ENCODE peak calls at places on chromosomes 13 and 19, in ten cellular contexts. Z, X, J, C, E, G, O, V, A and K are unnamed samples.

GRCh38 chr19:33804021-33804799 is 7.5 kb downstream of the KCTD15 start:
- DNase-seq in Z (peak; percentile 83), X (no peak), J (no peak), C (peak; percentile 38), E (peak; percentile 74), G (peak; percentile 79), O (no peak), V (peak; percentile 25), A (no peak), K (peak; percentile 63)

GRCh38 chr13:25715760-25716159 is 336.1 kb downstream of the SHISA2 start:
- DNase-seq in Z (no peak), X (no peak), J (no peak), C (no peak), E (no peak), G (no peak), O (no peak), V (no peak), A (no peak), K (no peak)

GRCh38 chr19:21483589-21484170 is 21.7 kb upstream of the ZNF429 start:
- DNase-seq in Z (peak; percentile 53), X (peak; percentile 40), J (peak; percentile 79), C (peak; percentile 43), E (peak; percentile 65), G (peak; percentile 51), O (peak; percentile 47), V (peak; percentile 23), A (peak; percentile 93), K (peak; percentile 16)

GRCh38 chr19:28553005-28553404 is 659.9 kb downstream of the UQCRFS1 start:
- DNase-seq in Z (no peak), X (no peak), J (no peak), C (no peak), E (no peak), G (no peak), O (no peak), V (no peak), A (no peak), K (no peak)

GRCh38 chr19:37893845-37894575 is 12.4 kb downstream of the WDR87 start:
- DNase-seq in Z (no peak), X (no peak), J (no peak), C (no peak), E (no peak), G (no peak), O (no peak), V (no peak), A (no peak), K (no peak)

GRCh38 chr19:33501957-33502356 is 19.6 kb downstream of the PEPD start:
- DNase-seq in Z (no peak), X (no peak), J (no peak), C (no peak), E (no peak), G (no peak), O (no peak), V (no peak), A (no peak), K (no peak)

GRCh38 chr19:39408392-39409206 is 2.0 kb downstream of the ZFP36 start:
- DNase-seq in Z (no peak), X (no peak), J (no peak), C (no peak), E (no peak), G (peak; percentile 71), O (peak; percentile 41), V (no peak), A (peak; percentile 64), K (no peak)

GRCh38 chr13:112454648-112455334 is 78.6 kb downstream of the SPACA7 start:
- DNase-seq in Z (no peak), X (no peak), J (no peak), C (no peak), E (no peak), G (no peak), O (no peak), V (no peak), A (no peak), K (no peak)

GRCh38 chr13:25901460-25902376 is 150.1 kb downstream of the SHISA2 start:
- DNase-seq in Z (no peak), X (no peak), J (no peak), C (no peak), E (no peak), G (no peak), O (peak; percentile 35), V (no peak), A (no peak), K (no peak)

GRCh38 chr19:2453431-2454025 is 3.2 kb downstream of the LMNB2 start:
- DNase-seq in Z (no peak), X (no peak), J (no peak), C (no peak), E (no peak), G (no peak), O (no peak), V (no peak), A (peak; percentile 42), K (no peak)
- H3K4me3 ChIP-seq in Z (no peak overlapping the region), X (no peak overlapping the region), J (no peak overlapping the region), C (no peak overlapping the region), E (no peak overlapping the region), G (no peak overlapping the region), O (no peak overlapping the region), V (no peak overlapping the region), A (no peak overlapping the region), K (no peak overlapping the region)

GRCh38 chr19:13076320-13076719 is 26.3 kb downstream of the LYL1 start:
- DNase-seq in Z (no peak), X (no peak), J (no peak), C (no peak), E (no peak), G (no peak), O (no peak), V (no peak), A (no peak), K (no peak)

GRCh38 chr19:13076787-13077186 is 25.9 kb downstream of the LYL1 start:
- DNase-seq in Z (no peak), X (no peak), J (no peak), C (no peak), E (no peak), G (no peak), O (no peak), V (no peak), A (no peak), K (no peak)

GRCh38 chr19:13079542-13079986 is 23.1 kb downstream of the LYL1 start:
- DNase-seq in Z (peak; percentile 83), X (no peak), J (peak; percentile 79), C (peak; percentile 70), E (peak; percentile 66), G (peak; percentile 83), O (no peak), V (no peak), A (peak; percentile 50), K (no peak)

GRCh38 chr19:13077233-13077632 is 25.4 kb downstream of the LYL1 start:
- DNase-seq in Z (no peak), X (no peak), J (no peak), C (no peak), E (no peak), G (no peak), O (no peak), V (no peak), A (no peak), K (no peak)

GRCh38 chr19:13078897-13079541 is 23.6 kb downstream of the LYL1 start:
- DNase-seq in Z (peak; percentile 65), X (no peak), J (no peak), C (no peak), E (no peak), G (peak; percentile 73), O (no peak), V (no peak), A (peak; percentile 51), K (no peak)
- H3K4me1 ChIP-seq in Z (peaks cover 19% of the 10 kb centered on the region), X (peaks cover 20% of the 10 kb centered on the region), J (peaks cover 49% of the 10 kb centered on the region), C (peaks cover 58% of the 10 kb centered on the region), E (peaks cover 34% of the 10 kb centered on the region), G (peaks cover 25% of the 10 kb centered on the region), O (no peaks in the 10 kb centered on the region), V (peaks cover 84% of the 10 kb centered on the region), A (peaks cover 10% of the 10 kb centered on the region), K (peaks cover 43% of the 10 kb centered on the region)

DNA sequence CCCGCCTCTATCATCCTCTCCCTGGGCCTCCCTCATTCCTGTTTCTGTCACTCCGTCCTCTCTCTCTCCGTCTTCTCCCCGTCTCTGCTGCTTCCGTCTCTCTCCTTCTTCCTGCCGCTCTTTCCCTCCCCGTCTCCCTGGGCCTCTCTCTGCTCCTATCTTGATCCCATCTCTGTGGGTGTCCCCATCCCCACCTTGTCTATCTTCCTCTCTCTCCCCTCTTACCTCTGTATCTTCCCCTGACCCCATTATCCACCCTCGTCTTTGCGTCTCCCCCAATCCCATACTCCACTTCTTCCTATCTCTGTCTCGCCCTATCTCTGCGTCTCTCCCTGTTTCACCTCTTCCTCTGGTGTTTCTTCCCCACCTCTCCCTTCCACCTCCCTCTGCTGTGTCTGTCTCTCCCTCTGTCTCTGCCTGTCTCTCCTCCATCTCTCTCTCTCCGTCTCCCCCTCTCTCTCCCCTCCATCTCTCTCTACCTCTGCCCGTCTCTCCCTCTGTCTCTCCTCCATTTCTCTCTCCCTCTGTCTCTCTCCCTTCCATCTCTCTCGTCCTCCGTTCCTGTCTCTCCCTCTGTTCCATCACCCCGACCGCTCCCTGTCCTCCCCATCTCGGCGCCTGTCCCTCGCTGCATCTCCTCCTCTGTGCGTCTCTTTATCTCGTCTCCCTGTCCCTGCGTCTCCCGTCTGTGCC is 4.3 kb downstream of the GRIN2D start:
- DNase-seq in Z (no peak), X (no peak), J (no peak), C (no peak), E (no peak), G (no peak), O (no peak), V (no peak), A (peak; percentile 67), K (no peak)
- H3K27ac ChIP-seq in Z (no peak overlapping the region), X (no peak overlapping the region), J (no peak overlapping the region), C (no peak overlapping the region), E (peak overlapping the region; percentile 46), G (no peak overlapping the region), O (no peak overlapping the region), V (no peak overlapping the region), A (no peak overlapping the region), K (no peak overlapping the region)

DNA sequence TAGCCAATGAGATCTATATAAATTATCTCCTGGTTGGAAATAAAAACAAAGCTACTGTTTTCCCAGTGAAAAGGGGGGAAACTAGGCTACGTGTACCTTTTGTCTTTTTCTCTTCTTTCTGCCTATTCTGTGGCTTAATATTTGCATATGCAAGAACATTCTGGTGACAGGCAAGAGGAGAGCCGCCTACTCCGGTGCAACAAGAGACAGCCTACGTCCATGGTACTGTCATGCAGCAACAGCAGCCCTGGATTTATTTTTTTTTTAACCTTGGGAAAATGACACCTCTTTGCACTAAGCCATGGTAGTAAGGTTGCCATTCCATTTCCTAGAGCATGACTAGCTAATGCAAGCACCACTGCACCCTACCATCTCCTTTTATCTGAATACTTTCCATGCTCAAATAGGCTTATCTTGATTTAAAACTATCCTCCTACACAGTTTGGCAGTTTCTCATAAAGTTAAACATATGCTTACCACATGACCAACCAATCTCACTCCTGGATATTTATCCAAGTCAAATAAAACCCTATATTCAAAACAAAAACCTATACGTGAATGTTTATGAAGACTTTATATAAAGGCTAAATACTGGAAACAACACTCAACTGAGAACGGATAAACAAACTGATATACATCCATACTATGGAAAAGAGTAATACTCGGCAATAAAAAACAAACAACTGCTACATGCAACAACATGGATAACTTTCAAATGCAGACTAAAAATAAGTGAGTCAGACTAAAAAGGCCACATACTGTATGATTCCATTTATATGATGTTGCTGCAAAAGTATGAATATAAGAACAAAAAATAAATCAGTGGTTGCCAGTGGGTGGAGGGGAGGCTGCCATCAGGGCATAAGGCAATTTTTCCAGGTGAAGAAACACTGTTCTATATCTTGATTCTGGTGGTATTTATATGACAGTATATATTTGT is 17.3 kb downstream of the NUFIP1 start:
- DNase-seq in Z (no peak), X (no peak), J (no peak), C (no peak), E (no peak), G (no peak), O (no peak), V (no peak), A (no peak), K (no peak)
- H3K4me3 ChIP-seq in Z (no peak overlapping the region), X (no peak overlapping the region), J (no peak overlapping the region), C (no peak overlapping the region), E (no peak overlapping the region), G (no peak overlapping the region), O (no peak overlapping the region), V (no peak overlapping the region), A (no peak overlapping the region), K (no peak overlapping the region)